ENCODE peak calls at places on chromosomes 6 and 20, in five cellular contexts. One of them, this sample, is unnamed.

GRCh38 chr6:82970853-82971252 is 94.8 kb downstream of the UBE3D start:
- DNase-seq in SK-N-SH: peak
- DNase-seq in GM12878: no peak
- DNase-seq in HepG2: no peak
- DNase-seq in IMR-90: no peak
- DNase-seq in this sample: no peak

GRCh38 chr6:18741741-18742140 is 354.6 kb downstream of the RNF144B start:
- DNase-seq in SK-N-SH: no peak
- DNase-seq in HepG2: no peak
- DNase-seq in GM12878: no peak
- DNase-seq in IMR-90: no peak
- DNase-seq in this sample: no peak

GRCh38 chr20:62088258-62089127 is 22.8 kb upstream of the TAF4 start:
- DNase-seq in SK-N-SH: no peak
- DNase-seq in GM12878: no peak
- DNase-seq in IMR-90: peak
- DNase-seq in HepG2: peak
- DNase-seq in this sample: peak

GRCh38 chr6:24125980-24126379 is at the start of gene NRSN1:
- DNase-seq in IMR-90: no peak
- DNase-seq in SK-N-SH: peak
- DNase-seq in HepG2: peak
- DNase-seq in GM12878: no peak
- DNase-seq in this sample: peak

GRCh38 chr6:160030103-160030502 is 61.2 kb downstream of the IGF2R start:
- DNase-seq in IMR-90: peak
- DNase-seq in GM12878: no peak
- DNase-seq in HepG2: no peak
- DNase-seq in SK-N-SH: peak
- DNase-seq in this sample: no peak

GRCh38 chr6:74596586-74596985 is 609.3 kb downstream of the COL12A1 start:
- DNase-seq in SK-N-SH: no peak
- DNase-seq in HepG2: no peak
- DNase-seq in IMR-90: no peak
- DNase-seq in GM12878: no peak
- DNase-seq in this sample: no peak

GRCh38 chr20:2751868-2752630 is 48.4 kb downstream of the CPXM1 start:
- DNase-seq in HepG2: no peak
- DNase-seq in IMR-90: no peak
- DNase-seq in SK-N-SH: no peak
- DNase-seq in GM12878: no peak
- DNase-seq in this sample: peak

GRCh38 chr6:148885920-148886845 is 139.4 kb downstream of the UST start:
- DNase-seq in HepG2: no peak
- DNase-seq in SK-N-SH: no peak
- DNase-seq in IMR-90: no peak
- DNase-seq in GM12878: no peak
- DNase-seq in this sample: no peak

GRCh38 chr6:117932676-117933075 is 25.6 kb downstream of the SLC35F1 start:
- DNase-seq in IMR-90: no peak
- DNase-seq in GM12878: no peak
- DNase-seq in SK-N-SH: no peak
- DNase-seq in HepG2: no peak
- DNase-seq in this sample: no peak

GRCh38 chr6:33875141-33875581 is 71.4 kb upstream of the MLN start:
- DNase-seq in GM12878: no peak
- DNase-seq in HepG2: no peak
- DNase-seq in SK-N-SH: no peak
- DNase-seq in IMR-90: no peak
- DNase-seq in this sample: peak

GRCh38 chr20:7285918-7286556 is 518.6 kb downstream of the BMP2 start:
- DNase-seq in IMR-90: peak
- DNase-seq in GM12878: peak
- DNase-seq in HepG2: peak
- DNase-seq in SK-N-SH: peak
- DNase-seq in this sample: peak

GRCh38 chr6:98824163-98824906 is 10.0 kb upstream of the POU3F2 start:
- DNase-seq in SK-N-SH: peak
- DNase-seq in HepG2: no peak
- DNase-seq in GM12878: no peak
- DNase-seq in IMR-90: no peak
- DNase-seq in this sample: no peak

GRCh38 chr6:48550607-48551006 is 439.6 kb upstream of the PTCHD4 start:
- DNase-seq in SK-N-SH: no peak
- DNase-seq in GM12878: no peak
- DNase-seq in IMR-90: no peak
- DNase-seq in HepG2: no peak
- DNase-seq in this sample: no peak

GRCh38 chr20:8082025-8082424 is 50.0 kb upstream of the PLCB1 start:
- DNase-seq in GM12878: no peak
- DNase-seq in HepG2: peak
- DNase-seq in IMR-90: no peak
- DNase-seq in SK-N-SH: no peak
- DNase-seq in this sample: no peak

GRCh38 chr6:161418458-161418945 is 144.6 kb upstream of the AGPAT4 start:
- DNase-seq in HepG2: peak
- DNase-seq in SK-N-SH: peak
- DNase-seq in GM12878: no peak
- DNase-seq in IMR-90: peak
- DNase-seq in this sample: peak

GRCh38 chr6:2109796-2110195 is 135.6 kb downstream of the GMDS start:
- DNase-seq in SK-N-SH: no peak
- DNase-seq in IMR-90: no peak
- DNase-seq in HepG2: no peak
- DNase-seq in GM12878: no peak
- DNase-seq in this sample: no peak

GRCh38 chr6:30156262-30156599 is 4.8 kb downstream of the TRIM10 start:
- DNase-seq in GM12878: no peak
- DNase-seq in HepG2: peak
- DNase-seq in IMR-90: no peak
- DNase-seq in SK-N-SH: no peak
- DNase-seq in this sample: peak

GRCh38 chr20:16613954-16614353 is 40.7 kb upstream of the KIF16B start:
- DNase-seq in SK-N-SH: no peak
- DNase-seq in GM12878: no peak
- DNase-seq in IMR-90: no peak
- DNase-seq in HepG2: no peak
- DNase-seq in this sample: no peak

GRCh38 chr20:16611832-16612231 is 38.6 kb upstream of the KIF16B start:
- DNase-seq in HepG2: no peak
- DNase-seq in SK-N-SH: no peak
- DNase-seq in IMR-90: no peak
- DNase-seq in GM12878: no peak
- DNase-seq in this sample: no peak

GRCh38 chr20:16612708-16613107 is 39.5 kb upstream of the KIF16B start:
- DNase-seq in GM12878: no peak
- DNase-seq in SK-N-SH: no peak
- DNase-seq in HepG2: no peak
- DNase-seq in IMR-90: no peak
- DNase-seq in this sample: no peak

GRCh38 chr20:16617056-16617455 is 43.8 kb upstream of the KIF16B start:
- DNase-seq in HepG2: no peak
- DNase-seq in IMR-90: no peak
- DNase-seq in GM12878: no peak
- DNase-seq in SK-N-SH: no peak
- DNase-seq in this sample: no peak

DNA sequence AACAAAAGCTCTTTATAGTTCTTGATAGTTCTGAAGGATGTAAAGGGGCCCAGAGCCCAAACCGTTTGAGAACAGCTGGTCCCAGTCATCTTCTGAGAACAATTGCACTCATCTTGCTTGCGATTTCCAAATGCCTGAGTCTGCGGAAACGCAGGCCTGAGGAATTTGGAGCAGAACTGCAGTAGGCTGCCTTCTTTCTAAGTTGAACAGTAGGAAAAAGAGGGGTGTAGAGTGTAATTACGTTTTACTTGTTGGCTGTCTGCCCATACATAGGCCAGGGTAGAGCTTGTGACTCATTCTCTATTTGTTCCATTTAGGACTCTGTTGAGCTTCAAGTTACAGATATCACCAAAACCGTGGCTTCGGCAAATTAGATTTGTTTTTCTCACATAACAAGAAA is 42.0 kb upstream of the KIF16B start:
- DNase-seq in HepG2: no peak
- DNase-seq in GM12878: no peak
- DNase-seq in IMR-90: peak
- DNase-seq in SK-N-SH: peak
- DNase-seq in this sample: no peak
- TF ChIP-seq MXI1 in HepG2: no peak
- TF ChIP-seq MXI1 in GM12878: no peak
- TF ChIP-seq MXI1 in IMR-90: no peak
- TF ChIP-seq MXI1 in SK-N-SH: no peak
- TF ChIP-seq MXI1 in this sample: no peak

GRCh38 chr6:81725127-81725526 is 27.4 kb downstream of the TENT5A start:
- DNase-seq in IMR-90: no peak
- DNase-seq in SK-N-SH: no peak
- DNase-seq in HepG2: no peak
- DNase-seq in GM12878: no peak
- DNase-seq in this sample: no peak
- TF ChIP-seq MXI1 in IMR-90: no peak
- TF ChIP-seq MXI1 in SK-N-SH: no peak
- TF ChIP-seq MXI1 in HepG2: no peak
- TF ChIP-seq MXI1 in GM12878: no peak
- TF ChIP-seq MXI1 in this sample: no peak

GRCh38 chr6:105301072-105301503 is 101.8 kb downstream of the PREP start:
- DNase-seq in GM12878: no peak
- DNase-seq in HepG2: no peak
- DNase-seq in SK-N-SH: no peak
- DNase-seq in IMR-90: peak
- DNase-seq in this sample: no peak
- TF ChIP-seq MXI1 in GM12878: no peak
- TF ChIP-seq MXI1 in HepG2: no peak
- TF ChIP-seq MXI1 in SK-N-SH: no peak
- TF ChIP-seq MXI1 in IMR-90: no peak
- TF ChIP-seq MXI1 in this sample: no peak

DNA sequence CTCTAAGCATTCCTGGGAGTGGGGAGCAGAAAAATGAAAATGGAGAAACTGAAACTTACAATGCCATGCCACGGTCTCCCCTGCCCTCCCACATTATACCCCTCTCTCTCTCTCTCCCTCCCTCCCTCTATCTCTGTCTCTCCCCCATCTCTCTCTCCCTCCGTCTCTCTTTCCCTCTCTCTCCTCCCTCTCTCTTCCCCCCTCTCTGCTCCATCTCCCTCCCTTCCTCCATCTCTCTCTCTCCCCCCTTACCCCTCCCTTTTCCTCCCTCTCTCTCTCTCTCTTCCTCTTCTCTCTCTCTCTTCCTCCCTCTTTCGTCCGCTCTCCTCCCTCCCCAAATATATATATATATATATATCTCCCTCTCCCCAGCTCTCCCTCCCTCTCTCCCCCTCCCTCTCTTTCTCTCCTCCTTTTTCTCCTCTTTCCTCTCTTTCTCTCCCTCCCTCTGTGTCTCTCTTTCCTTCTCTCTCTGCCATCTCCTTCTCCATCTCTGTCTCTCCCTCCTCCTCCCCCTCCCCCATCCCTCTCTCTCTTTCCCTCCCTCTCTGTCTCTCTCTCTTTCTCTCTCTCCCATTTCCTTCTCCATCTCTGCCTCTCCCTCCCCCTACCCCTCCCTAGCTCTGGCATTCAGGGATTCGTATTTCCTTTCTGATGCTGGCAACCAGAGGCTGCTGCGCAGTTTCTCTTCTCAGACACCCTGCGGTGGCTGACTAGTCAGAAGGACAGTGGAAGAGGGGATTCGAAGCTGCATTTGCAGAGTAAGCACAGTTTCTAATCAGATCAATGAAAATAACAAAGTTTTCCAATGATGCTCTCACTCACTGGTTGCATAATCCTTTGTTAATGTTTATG is 13.9 kb upstream of the VAPB start:
- DNase-seq in GM12878: no peak
- DNase-seq in IMR-90: peak
- DNase-seq in HepG2: no peak
- DNase-seq in SK-N-SH: no peak
- DNase-seq in this sample: no peak
- TF ChIP-seq MXI1 in GM12878: no peak
- TF ChIP-seq MXI1 in IMR-90: no peak
- TF ChIP-seq MXI1 in HepG2: no peak
- TF ChIP-seq MXI1 in SK-N-SH: no peak
- TF ChIP-seq MXI1 in this sample: no peak

GRCh38 chr6:129084406-129084805 is 201.5 kb downstream of the LAMA2 start:
- DNase-seq in HepG2: no peak
- DNase-seq in GM12878: no peak
- DNase-seq in IMR-90: no peak
- DNase-seq in SK-N-SH: no peak
- DNase-seq in this sample: no peak
- TF ChIP-seq MXI1 in HepG2: no peak
- TF ChIP-seq MXI1 in GM12878: no peak
- TF ChIP-seq MXI1 in IMR-90: no peak
- TF ChIP-seq MXI1 in SK-N-SH: no peak
- TF ChIP-seq MXI1 in this sample: no peak

DNA sequence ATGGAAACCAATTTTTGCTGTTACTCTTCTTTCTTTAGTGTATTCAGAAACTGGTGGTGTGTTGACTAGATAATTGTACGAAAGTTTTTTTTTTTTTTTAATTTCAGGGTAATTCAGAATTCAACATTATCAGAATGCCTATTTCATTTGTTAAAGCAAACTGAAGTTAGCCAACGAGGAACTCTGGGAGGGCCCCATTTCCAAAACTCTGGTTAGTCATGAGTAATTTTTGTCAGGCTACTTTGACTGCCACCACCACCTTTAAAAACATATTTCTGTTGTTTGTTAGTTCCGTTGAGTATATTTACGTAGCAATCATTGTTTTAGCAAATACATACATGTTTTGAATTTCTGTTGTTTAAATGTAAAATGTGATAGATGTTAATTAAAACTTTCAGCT is 763 bp downstream of the ZKSCAN8 start:
- DNase-seq in SK-N-SH: no peak
- DNase-seq in HepG2: no peak
- DNase-seq in GM12878: no peak
- DNase-seq in IMR-90: peak
- DNase-seq in this sample: no peak
- TF ChIP-seq MXI1 in SK-N-SH: no peak
- TF ChIP-seq MXI1 in HepG2: no peak
- TF ChIP-seq MXI1 in GM12878: no peak
- TF ChIP-seq MXI1 in IMR-90: no peak
- TF ChIP-seq MXI1 in this sample: no peak

GRCh38 chr20:48725589-48725991 is 102.2 kb downstream of the PREX1 start:
- DNase-seq in IMR-90: peak
- DNase-seq in GM12878: no peak
- DNase-seq in HepG2: no peak
- DNase-seq in SK-N-SH: peak
- DNase-seq in this sample: peak
- TF ChIP-seq MXI1 in IMR-90: no peak
- TF ChIP-seq MXI1 in GM12878: no peak
- TF ChIP-seq MXI1 in HepG2: no peak
- TF ChIP-seq MXI1 in SK-N-SH: no peak
- TF ChIP-seq MXI1 in this sample: no peak

DNA sequence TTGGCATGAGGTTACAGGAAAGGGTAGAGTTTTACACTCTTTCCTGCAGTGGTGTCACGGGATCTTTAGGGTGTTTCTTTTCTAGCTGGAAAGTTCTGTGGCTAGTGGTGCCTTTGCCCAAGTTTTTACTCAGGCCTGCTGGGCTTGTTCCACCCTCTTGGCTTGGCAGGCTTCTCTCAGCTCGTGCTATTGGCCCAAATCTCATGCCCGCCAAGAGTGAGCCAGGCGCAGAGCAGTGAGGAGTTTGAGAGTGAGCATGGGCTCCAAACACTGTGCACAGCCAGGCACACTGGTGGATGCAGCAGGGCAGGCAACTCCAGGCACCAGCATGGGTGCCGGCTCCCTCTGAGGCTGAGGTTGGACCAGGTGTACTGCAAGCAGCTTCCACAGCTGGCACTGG is 206.5 kb downstream of the SAMD5 start:
- DNase-seq in IMR-90: no peak
- DNase-seq in SK-N-SH: no peak
- DNase-seq in GM12878: no peak
- DNase-seq in HepG2: no peak
- DNase-seq in this sample: no peak
- TF ChIP-seq MXI1 in IMR-90: no peak
- TF ChIP-seq MXI1 in SK-N-SH: no peak
- TF ChIP-seq MXI1 in GM12878: no peak
- TF ChIP-seq MXI1 in HepG2: no peak
- TF ChIP-seq MXI1 in this sample: no peak

This sample was measured in K562.